ENCODE peak calls at places on chromosomes 3 and 15, in nine cellular contexts. One of them, this sample, is unnamed.

GRCh38 chr3:136343446-136343845 is 93.3 kb downstream of the PCCB start:
- DNase-seq in NB4: no peak
- DNase-seq in heart left ventricle: no peak
- DNase-seq in endothelial cell: no peak
- DNase-seq in bronchial epithelial cell: no peak
- DNase-seq in left ventricle myocardium inferior: no peak
- DNase-seq in CD8-positive, alpha-beta T cell: no peak
- DNase-seq in fibroblast of lung: no peak
- DNase-seq in IMR-90: no peak
- DNase-seq in this sample: no peak

GRCh38 chr3:9746330-9746729 is 3.4 kb upstream of the OGG1 start:
- DNase-seq in CD8-positive, alpha-beta T cell: no peak
- DNase-seq in NB4: no peak
- DNase-seq in fibroblast of lung: peak; percentile 91
- DNase-seq in endothelial cell: no peak
- DNase-seq in IMR-90: peak; percentile 95
- DNase-seq in bronchial epithelial cell: no peak
- DNase-seq in heart left ventricle: no peak
- DNase-seq in left ventricle myocardium inferior: no peak
- DNase-seq in this sample: no peak

GRCh38 chr3:163166197-163166596 is 1669.6 kb downstream of the OTOL1 start:
- DNase-seq in bronchial epithelial cell: no peak
- DNase-seq in left ventricle myocardium inferior: no peak
- DNase-seq in IMR-90: no peak
- DNase-seq in NB4: no peak
- DNase-seq in endothelial cell: no peak
- DNase-seq in fibroblast of lung: no peak
- DNase-seq in heart left ventricle: no peak
- DNase-seq in CD8-positive, alpha-beta T cell: no peak
- DNase-seq in this sample: no peak

GRCh38 chr3:26345613-26346012 is 277.0 kb upstream of the LRRC3B start:
- DNase-seq in fibroblast of lung: no peak
- DNase-seq in CD8-positive, alpha-beta T cell: no peak
- DNase-seq in left ventricle myocardium inferior: no peak
- DNase-seq in heart left ventricle: no peak
- DNase-seq in IMR-90: no peak
- DNase-seq in bronchial epithelial cell: no peak
- DNase-seq in NB4: no peak
- DNase-seq in endothelial cell: no peak
- DNase-seq in this sample: no peak

GRCh38 chr3:132654190-132654589 is 5.4 kb downstream of the ACAD11 start:
- DNase-seq in fibroblast of lung: no peak
- DNase-seq in endothelial cell: no peak
- DNase-seq in bronchial epithelial cell: no peak
- DNase-seq in CD8-positive, alpha-beta T cell: no peak
- DNase-seq in heart left ventricle: no peak
- DNase-seq in NB4: no peak
- DNase-seq in IMR-90: no peak
- DNase-seq in left ventricle myocardium inferior: no peak
- DNase-seq in this sample: no peak

GRCh38 chr15:101506491-101506890 is 17.0 kb upstream of the PCSK6 start:
- DNase-seq in CD8-positive, alpha-beta T cell: peak; percentile 41
- DNase-seq in NB4: no peak
- DNase-seq in endothelial cell: no peak
- DNase-seq in heart left ventricle: no peak
- DNase-seq in bronchial epithelial cell: no peak
- DNase-seq in IMR-90: no peak
- DNase-seq in left ventricle myocardium inferior: no peak
- DNase-seq in fibroblast of lung: no peak
- DNase-seq in this sample: no peak

GRCh38 chr15:68022061-68022460 is 32.1 kb upstream of the PIAS1 start:
- DNase-seq in IMR-90: no peak
- DNase-seq in endothelial cell: no peak
- DNase-seq in NB4: no peak
- DNase-seq in heart left ventricle: no peak
- DNase-seq in left ventricle myocardium inferior: peak; percentile 32
- DNase-seq in bronchial epithelial cell: no peak
- DNase-seq in fibroblast of lung: no peak
- DNase-seq in CD8-positive, alpha-beta T cell: no peak
- DNase-seq in this sample: peak; percentile 7

GRCh38 chr3:106457278-106458210 is 588.7 kb upstream of the CBLB start:
- DNase-seq in CD8-positive, alpha-beta T cell: no peak
- DNase-seq in NB4: peak; percentile 56
- DNase-seq in bronchial epithelial cell: peak; percentile 86
- DNase-seq in left ventricle myocardium inferior: peak; percentile 29
- DNase-seq in fibroblast of lung: peak; percentile 96
- DNase-seq in IMR-90: peak; percentile 90
- DNase-seq in heart left ventricle: peak; percentile 29
- DNase-seq in endothelial cell: no peak
- DNase-seq in this sample: peak; percentile 72

GRCh38 chr15:51193526-51193925 is 98.8 kb upstream of the TNFAIP8L3 start:
- DNase-seq in left ventricle myocardium inferior: no peak
- DNase-seq in fibroblast of lung: no peak
- DNase-seq in bronchial epithelial cell: no peak
- DNase-seq in NB4: no peak
- DNase-seq in heart left ventricle: no peak
- DNase-seq in IMR-90: no peak
- DNase-seq in endothelial cell: no peak
- DNase-seq in CD8-positive, alpha-beta T cell: no peak
- DNase-seq in this sample: no peak

GRCh38 chr15:66573719-66574641 is 8.2 kb upstream of the LCTL start:
- DNase-seq in bronchial epithelial cell: no peak
- DNase-seq in CD8-positive, alpha-beta T cell: no peak
- DNase-seq in endothelial cell: no peak
- DNase-seq in NB4: no peak
- DNase-seq in fibroblast of lung: peak; percentile 85
- DNase-seq in IMR-90: peak; percentile 89
- DNase-seq in heart left ventricle: peak; percentile 33
- DNase-seq in left ventricle myocardium inferior: no peak
- DNase-seq in this sample: no peak

GRCh38 chr15:77646104-77646694 is 13.5 kb upstream of the LINGO1 start:
- DNase-seq in NB4: no peak
- DNase-seq in fibroblast of lung: no peak
- DNase-seq in heart left ventricle: no peak
- DNase-seq in endothelial cell: no peak
- DNase-seq in bronchial epithelial cell: peak; percentile 15
- DNase-seq in left ventricle myocardium inferior: no peak
- DNase-seq in CD8-positive, alpha-beta T cell: no peak
- DNase-seq in IMR-90: no peak
- DNase-seq in this sample: no peak

GRCh38 chr3:100106094-100106493 is 8.2 kb downstream of the FILIP1L start:
- DNase-seq in IMR-90: no peak
- DNase-seq in endothelial cell: no peak
- DNase-seq in fibroblast of lung: no peak
- DNase-seq in left ventricle myocardium inferior: no peak
- DNase-seq in CD8-positive, alpha-beta T cell: no peak
- DNase-seq in NB4: no peak
- DNase-seq in heart left ventricle: no peak
- DNase-seq in bronchial epithelial cell: peak; percentile 78
- DNase-seq in this sample: no peak

GRCh38 chr3:127792664-127793292 is 29.5 kb downstream of the MGLL start:
- DNase-seq in fibroblast of lung: peak; percentile 92
- DNase-seq in endothelial cell: no peak
- DNase-seq in heart left ventricle: peak; percentile 76
- DNase-seq in CD8-positive, alpha-beta T cell: no peak
- DNase-seq in NB4: no peak
- DNase-seq in IMR-90: peak; percentile 98
- DNase-seq in bronchial epithelial cell: peak; percentile 79
- DNase-seq in left ventricle myocardium inferior: peak; percentile 71
- DNase-seq in this sample: peak; percentile 60

GRCh38 chr15:89356634-89357298 is 22.1 kb upstream of the POLG start:
- DNase-seq in bronchial epithelial cell: peak; percentile 15
- DNase-seq in fibroblast of lung: no peak
- DNase-seq in heart left ventricle: no peak
- DNase-seq in left ventricle myocardium inferior: no peak
- DNase-seq in CD8-positive, alpha-beta T cell: no peak
- DNase-seq in endothelial cell: no peak
- DNase-seq in IMR-90: no peak
- DNase-seq in NB4: peak; percentile 57
- DNase-seq in this sample: no peak

GRCh38 chr3:16350041-16350952 is 85.3 kb downstream of the OXNAD1 start:
- DNase-seq in fibroblast of lung: peak; percentile 79
- DNase-seq in bronchial epithelial cell: peak; percentile 65
- DNase-seq in left ventricle myocardium inferior: no peak
- DNase-seq in heart left ventricle: no peak
- DNase-seq in CD8-positive, alpha-beta T cell: no peak
- DNase-seq in endothelial cell: no peak
- DNase-seq in IMR-90: peak; percentile 88
- DNase-seq in NB4: peak; percentile 25
- DNase-seq in this sample: no peak

GRCh38 chr15:80090879-80091503 is 31.5 kb downstream of the ZFAND6 start:
- DNase-seq in IMR-90: no peak
- DNase-seq in fibroblast of lung: no peak
- DNase-seq in endothelial cell: no peak
- DNase-seq in bronchial epithelial cell: no peak
- DNase-seq in left ventricle myocardium inferior: no peak
- DNase-seq in NB4: peak; percentile 16
- DNase-seq in heart left ventricle: no peak
- DNase-seq in CD8-positive, alpha-beta T cell: no peak
- DNase-seq in this sample: no peak

GRCh38 chr15:92968926-92969664 is 69.0 kb downstream of the CHD2 start:
- DNase-seq in fibroblast of lung: no peak
- DNase-seq in bronchial epithelial cell: no peak
- DNase-seq in heart left ventricle: no peak
- DNase-seq in left ventricle myocardium inferior: no peak
- DNase-seq in endothelial cell: no peak
- DNase-seq in NB4: peak; percentile 42
- DNase-seq in IMR-90: no peak
- DNase-seq in CD8-positive, alpha-beta T cell: no peak
- DNase-seq in this sample: no peak
- TF ChIP-seq CTCF in fibroblast of lung: no peak
- TF ChIP-seq CTCF in bronchial epithelial cell: no peak
- TF ChIP-seq CTCF in heart left ventricle: no peak
- TF ChIP-seq CTCF in left ventricle myocardium inferior: peak; percentile 11
- TF ChIP-seq CTCF in endothelial cell: peak; percentile 21
- TF ChIP-seq CTCF in NB4: no peak
- TF ChIP-seq CTCF in IMR-90: no peak
- TF ChIP-seq CTCF in CD8-positive, alpha-beta T cell: no peak
- TF ChIP-seq CTCF in this sample: no peak

GRCh38 chr3:167718582-167718981 is 16.1 kb downstream of the PDCD10 start:
- DNase-seq in heart left ventricle: no peak
- DNase-seq in left ventricle myocardium inferior: no peak
- DNase-seq in bronchial epithelial cell: no peak
- DNase-seq in CD8-positive, alpha-beta T cell: no peak
- DNase-seq in NB4: no peak
- DNase-seq in endothelial cell: no peak
- DNase-seq in fibroblast of lung: no peak
- DNase-seq in IMR-90: no peak
- DNase-seq in this sample: no peak
- TF ChIP-seq CTCF in heart left ventricle: no peak
- TF ChIP-seq CTCF in left ventricle myocardium inferior: no peak
- TF ChIP-seq CTCF in bronchial epithelial cell: no peak
- TF ChIP-seq CTCF in CD8-positive, alpha-beta T cell: no peak
- TF ChIP-seq CTCF in NB4: no peak
- TF ChIP-seq CTCF in endothelial cell: no peak
- TF ChIP-seq CTCF in fibroblast of lung: no peak
- TF ChIP-seq CTCF in IMR-90: no peak
- TF ChIP-seq CTCF in this sample: no peak

DNA sequence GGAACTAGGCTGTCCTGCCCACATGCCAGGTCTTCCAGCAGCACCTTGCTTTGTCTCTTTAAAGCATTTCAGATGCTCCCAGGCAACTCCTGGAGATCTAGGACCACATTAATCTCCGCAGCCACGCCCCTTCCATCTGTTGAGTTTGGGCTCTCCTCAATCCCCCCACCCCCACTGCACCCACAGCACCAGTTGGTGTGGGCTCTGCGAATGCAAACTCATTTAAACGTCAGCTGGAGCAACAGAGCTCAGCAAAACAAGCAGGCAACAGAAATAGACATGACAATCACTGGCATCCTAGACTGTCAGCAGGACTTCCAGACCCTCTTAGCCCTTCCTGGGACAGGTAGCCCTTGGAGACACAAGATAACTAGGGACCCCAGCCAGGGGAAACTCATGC is 106.9 kb downstream of the LSM3 start:
- DNase-seq in bronchial epithelial cell: no peak
- DNase-seq in endothelial cell: no peak
- DNase-seq in fibroblast of lung: no peak
- DNase-seq in NB4: no peak
- DNase-seq in CD8-positive, alpha-beta T cell: no peak
- DNase-seq in IMR-90: no peak
- DNase-seq in heart left ventricle: no peak
- DNase-seq in left ventricle myocardium inferior: no peak
- DNase-seq in this sample: no peak
- TF ChIP-seq CTCF in bronchial epithelial cell: no peak
- TF ChIP-seq CTCF in endothelial cell: no peak
- TF ChIP-seq CTCF in fibroblast of lung: no peak
- TF ChIP-seq CTCF in NB4: no peak
- TF ChIP-seq CTCF in CD8-positive, alpha-beta T cell: no peak
- TF ChIP-seq CTCF in IMR-90: no peak
- TF ChIP-seq CTCF in heart left ventricle: no peak
- TF ChIP-seq CTCF in left ventricle myocardium inferior: no peak
- TF ChIP-seq CTCF in this sample: no peak

GRCh38 chr15:60972301-60972700 is 256.8 kb downstream of the RORA start:
- DNase-seq in endothelial cell: no peak
- DNase-seq in fibroblast of lung: peak; percentile 96
- DNase-seq in IMR-90: peak; percentile 99
- DNase-seq in NB4: no peak
- DNase-seq in CD8-positive, alpha-beta T cell: no peak
- DNase-seq in heart left ventricle: no peak
- DNase-seq in bronchial epithelial cell: peak; percentile 78
- DNase-seq in left ventricle myocardium inferior: no peak
- DNase-seq in this sample: no peak

GRCh38 chr15:60973637-60974415 is 255.3 kb downstream of the RORA start:
- DNase-seq in bronchial epithelial cell: peak; percentile 63
- DNase-seq in NB4: no peak
- DNase-seq in heart left ventricle: no peak
- DNase-seq in fibroblast of lung: peak; percentile 74
- DNase-seq in CD8-positive, alpha-beta T cell: no peak
- DNase-seq in left ventricle myocardium inferior: no peak
- DNase-seq in IMR-90: peak; percentile 87
- DNase-seq in endothelial cell: no peak
- DNase-seq in this sample: no peak

GRCh38 chr15:60975951-60976350 is 253.2 kb downstream of the RORA start:
- DNase-seq in bronchial epithelial cell: no peak
- DNase-seq in NB4: no peak
- DNase-seq in fibroblast of lung: no peak
- DNase-seq in endothelial cell: no peak
- DNase-seq in heart left ventricle: no peak
- DNase-seq in IMR-90: no peak
- DNase-seq in CD8-positive, alpha-beta T cell: no peak
- DNase-seq in left ventricle myocardium inferior: no peak
- DNase-seq in this sample: no peak

GRCh38 chr15:60972866-60973265 is 256.2 kb downstream of the RORA start:
- DNase-seq in IMR-90: peak; percentile 93
- DNase-seq in CD8-positive, alpha-beta T cell: no peak
- DNase-seq in bronchial epithelial cell: peak; percentile 54
- DNase-seq in fibroblast of lung: peak; percentile 82
- DNase-seq in endothelial cell: no peak
- DNase-seq in heart left ventricle: no peak
- DNase-seq in NB4: peak; percentile 13
- DNase-seq in left ventricle myocardium inferior: no peak
- DNase-seq in this sample: no peak

DNA sequence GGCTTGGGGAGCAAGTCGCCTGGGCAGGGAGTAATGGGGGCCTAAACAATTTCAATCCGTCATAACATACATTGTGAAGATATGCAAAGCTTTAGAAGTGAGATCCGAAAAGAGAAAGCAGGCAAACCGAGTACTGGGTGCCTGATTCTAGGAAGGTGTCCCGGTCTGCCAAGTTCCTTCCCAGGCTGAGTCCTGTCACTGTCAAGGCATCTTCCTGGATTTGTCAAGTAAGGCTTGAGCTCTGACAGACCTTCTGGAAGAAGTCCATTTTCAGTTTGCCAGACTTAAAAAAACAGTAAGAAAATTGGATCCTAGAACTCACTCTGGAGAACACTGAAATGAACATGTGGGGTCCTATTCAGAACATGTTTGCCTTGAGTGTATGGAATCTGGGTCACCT is 253.9 kb downstream of the RORA start:
- DNase-seq in fibroblast of lung: no peak
- DNase-seq in bronchial epithelial cell: no peak
- DNase-seq in left ventricle myocardium inferior: peak; percentile 18
- DNase-seq in endothelial cell: no peak
- DNase-seq in IMR-90: peak; percentile 18
- DNase-seq in NB4: no peak
- DNase-seq in heart left ventricle: no peak
- DNase-seq in CD8-positive, alpha-beta T cell: no peak
- DNase-seq in this sample: no peak
- TF ChIP-seq CTCF in fibroblast of lung: no peak
- TF ChIP-seq CTCF in bronchial epithelial cell: no peak
- TF ChIP-seq CTCF in left ventricle myocardium inferior: no peak
- TF ChIP-seq CTCF in endothelial cell: no peak
- TF ChIP-seq CTCF in IMR-90: no peak
- TF ChIP-seq CTCF in NB4: no peak
- TF ChIP-seq CTCF in heart left ventricle: no peak
- TF ChIP-seq CTCF in CD8-positive, alpha-beta T cell: no peak
- TF ChIP-seq CTCF in this sample: no peak